ENCODE peak calls at places on chromosomes 6 and 20, in five cellular contexts. S, F, V, J and T are unnamed samples.
A peak's percentile ranks its signal among the peaks of the same experiment; 100 is the strongest.

GRCh38 chr6:116596815-116597214 is 19.5 kb upstream of the RSPH4A start:
- DNase-seq in S (peak; percentile 19), F (peak; percentile 59), V (peak; percentile 61), J (peak; percentile 22), T (peak; percentile 4)

GRCh38 chr20:41697861-41698559 is 79.8 kb upstream of the CHD6 start:
- DNase-seq in S (peak; percentile 56), F (peak; percentile 77), V (peak; percentile 57), J (peak; percentile 36), T (peak; percentile 70)

GRCh38 chr6:142797159-142797558 is 147.8 kb downstream of the HIVEP2 start:
- DNase-seq in S (no peak), F (no peak), V (no peak), J (no peak), T (no peak)

GRCh38 chr6:156634048-156634447 is 143.1 kb upstream of the ARID1B start:
- DNase-seq in S (no peak), F (no peak), V (no peak), J (no peak), T (no peak)

GRCh38 chr6:155107432-155108069 is 112.4 kb downstream of the TIAM2 start:
- DNase-seq in S (no peak), F (no peak), V (no peak), J (no peak), T (no peak)

GRCh38 chr6:170295519-170296422 is 4.9 kb upstream of the DLL1 start:
- DNase-seq in S (peak; percentile 68), F (peak; percentile 95), V (peak; percentile 95), J (peak; percentile 21), T (peak; percentile 48)

GRCh38 chr20:44409132-44409600 is 53.7 kb downstream of the HNF4A start:
- DNase-seq in S (no peak), F (no peak), V (no peak), J (no peak), T (no peak)

GRCh38 chr6:188821-189655 is 103.2 kb upstream of the DUSP22 start:
- DNase-seq in S (peak; percentile 84), F (peak; percentile 96), V (peak; percentile 93), J (peak; percentile 59), T (peak; percentile 66)

GRCh38 chr20:33945391-33946079 is 48.2 kb upstream of the RALY start:
- DNase-seq in S (no peak), F (no peak), V (no peak), J (no peak), T (no peak)

GRCh38 chr20:35171438-35171752 is 477 bp upstream of the PROCR start:
- DNase-seq in S (no peak), F (no peak), V (no peak), J (no peak), T (no peak)

GRCh38 chr20:33729101-33729500 is 2.7 kb upstream of the ZNF341 start:
- DNase-seq in S (no peak), F (no peak), V (no peak), J (no peak), T (no peak)

GRCh38 chr6:139296927-139297326 is 5.1 kb upstream of the TXLNB start:
- DNase-seq in S (no peak), F (no peak), V (no peak), J (no peak), T (no peak)

GRCh38 chr20:24916412-24916811 is 32.7 kb upstream of the CST7 start:
- DNase-seq in S (no peak), F (no peak), V (no peak), J (no peak), T (no peak)

GRCh38 chr6:112018619-112019416 is 35.1 kb upstream of the CCN6 start:
- DNase-seq in S (no peak), F (no peak), V (no peak), J (peak; percentile 63), T (no peak)

GRCh38 chr6:154932562-154933027 is 62.5 kb upstream of the TIAM2 start:
- DNase-seq in S (no peak), F (peak; percentile 73), V (no peak), J (no peak), T (peak; percentile 70)

GRCh38 chr6:8627085-8627861 is 191.9 kb upstream of the SLC35B3 start:
- DNase-seq in S (no peak), F (no peak), V (no peak), J (no peak), T (peak; percentile 9)

GRCh38 chr6:111788779-111789276 is 84.4 kb downstream of the FYN start:
- DNase-seq in S (peak; percentile 66), F (no peak), V (peak; percentile 54), J (no peak), T (no peak)

GRCh38 chr6:33278392-33278741 is 1.4 kb downstream of the B3GALT4 start:
- DNase-seq in S (no peak), F (no peak), V (no peak), J (no peak), T (no peak)

GRCh38 chr6:41071501-41071922 is 644 bp downstream of the OARD1 start:
- DNase-seq in S (no peak), F (no peak), V (no peak), J (peak; percentile 87), T (no peak)

GRCh38 chr6:37514840-37515239 is 15.1 kb upstream of the CCDC167 start:
- DNase-seq in S (no peak), F (no peak), V (no peak), J (no peak), T (no peak)

GRCh38 chr20:2713285-2713684 is 20.7 kb downstream of the EBF4 start:
- DNase-seq in S (peak; percentile 31), F (peak; percentile 66), V (no peak), J (no peak), T (peak; percentile 38)

GRCh38 chr6:158377866-158378265 is 65.6 kb downstream of the TULP4 start:
- DNase-seq in S (no peak), F (no peak), V (no peak), J (no peak), T (no peak)

GRCh38 chr20:44624743-44625271 is 26.7 kb downstream of the ADA start:
- DNase-seq in S (no peak), F (no peak), V (no peak), J (no peak), T (no peak)

GRCh38 chr20:52379723-52380336 is 188.3 kb upstream of the ZFP64 start:
- DNase-seq in S (peak; percentile 44), F (peak; percentile 65), V (peak; percentile 45), J (peak; percentile 52), T (peak; percentile 55)

GRCh38 chr6:42243046-42243445 is 25.4 kb upstream of the MRPS10 start:
- DNase-seq in S (no peak), F (no peak), V (no peak), J (peak; percentile 74), T (no peak)

GRCh38 chr6:35047265-35048011 is 93.7 kb downstream of the TCP11 start:
- DNase-seq in S (no peak), F (no peak), V (no peak), J (peak; percentile 64), T (peak; percentile 78)

GRCh38 chr6:1312444-1313363 is 806 bp downstream of the FOXQ1 start:
- DNase-seq in S (no peak), F (peak; percentile 71), V (peak; percentile 66), J (no peak), T (peak; percentile 29)

GRCh38 chr6:14921878-14922277 is 324.0 kb upstream of the JARID2 start:
- DNase-seq in S (no peak), F (no peak), V (no peak), J (no peak), T (no peak)

DNA sequence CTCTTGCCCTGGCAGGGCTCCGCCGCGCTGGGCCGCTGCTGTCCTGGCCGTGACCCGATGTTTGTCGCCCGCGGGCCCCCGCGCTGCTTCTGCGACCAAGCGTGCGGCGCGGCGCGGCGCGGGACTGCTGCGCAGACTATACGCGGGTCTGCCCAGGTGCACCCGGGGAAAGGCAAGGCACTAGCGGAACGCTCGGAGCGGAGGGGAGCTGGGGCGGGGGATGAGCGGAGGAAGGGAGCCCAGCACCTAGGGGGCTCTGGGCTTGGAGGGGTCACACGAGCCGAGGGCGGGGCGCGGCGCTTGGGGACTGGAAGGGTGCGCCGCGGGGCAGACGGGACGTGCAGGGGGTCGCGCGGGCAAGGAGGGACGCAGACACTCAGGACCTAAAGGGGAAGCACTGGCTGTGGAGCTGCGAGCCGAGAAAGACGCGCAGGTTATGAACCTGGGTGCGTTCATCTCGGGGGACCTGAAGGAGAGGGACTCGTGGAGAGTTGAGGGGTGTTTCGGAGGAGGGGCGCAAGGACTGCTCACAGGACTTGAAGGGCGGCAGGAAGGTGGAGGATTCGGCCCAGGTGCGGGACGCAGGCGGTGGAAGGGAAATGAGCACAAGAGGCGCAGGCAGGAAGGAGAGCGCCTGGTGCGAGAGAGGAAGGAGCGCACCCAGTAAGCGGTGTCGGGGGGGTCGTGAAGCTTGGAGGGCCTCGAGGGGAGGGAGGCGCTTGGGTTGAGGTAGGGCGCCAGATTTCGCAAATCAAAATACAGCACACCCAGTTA is 40.8 kb upstream of the ZNFX1 start:
- DNase-seq in S (no peak), F (peak; percentile 65), V (peak; percentile 57), J (no peak), T (no peak)
- TF ChIP-seq EZH2 in S (no peak), F (peak; percentile 73), V (peak; percentile 99), J (peak; percentile 99), T (peak; percentile 99)

GRCh38 chr6:168083142-168083885 is 4.3 kb upstream of the FRMD1 start:
- DNase-seq in S (no peak), F (no peak), V (no peak), J (no peak), T (no peak)
- TF ChIP-seq EZH2 in S (no peak), F (no peak), V (no peak), J (no peak), T (no peak)

GRCh38 chr6:28634406-28634757 is 108.7 kb downstream of the GPX5 start:
- DNase-seq in S (no peak), F (no peak), V (no peak), J (no peak), T (no peak)

GRCh38 chr6:28635547-28636158 is 110.0 kb downstream of the GPX5 start:
- DNase-seq in S (no peak), F (peak; percentile 60), V (peak; percentile 55), J (no peak), T (no peak)

GRCh38 chr6:28632326-28632851 is 106.7 kb downstream of the GPX5 start:
- DNase-seq in S (no peak), F (no peak), V (no peak), J (no peak), T (no peak)

GRCh38 chr6:28633445-28634215 is 107.9 kb downstream of the GPX5 start:
- DNase-seq in S (no peak), F (peak; percentile 88), V (peak; percentile 49), J (no peak), T (no peak)

DNA sequence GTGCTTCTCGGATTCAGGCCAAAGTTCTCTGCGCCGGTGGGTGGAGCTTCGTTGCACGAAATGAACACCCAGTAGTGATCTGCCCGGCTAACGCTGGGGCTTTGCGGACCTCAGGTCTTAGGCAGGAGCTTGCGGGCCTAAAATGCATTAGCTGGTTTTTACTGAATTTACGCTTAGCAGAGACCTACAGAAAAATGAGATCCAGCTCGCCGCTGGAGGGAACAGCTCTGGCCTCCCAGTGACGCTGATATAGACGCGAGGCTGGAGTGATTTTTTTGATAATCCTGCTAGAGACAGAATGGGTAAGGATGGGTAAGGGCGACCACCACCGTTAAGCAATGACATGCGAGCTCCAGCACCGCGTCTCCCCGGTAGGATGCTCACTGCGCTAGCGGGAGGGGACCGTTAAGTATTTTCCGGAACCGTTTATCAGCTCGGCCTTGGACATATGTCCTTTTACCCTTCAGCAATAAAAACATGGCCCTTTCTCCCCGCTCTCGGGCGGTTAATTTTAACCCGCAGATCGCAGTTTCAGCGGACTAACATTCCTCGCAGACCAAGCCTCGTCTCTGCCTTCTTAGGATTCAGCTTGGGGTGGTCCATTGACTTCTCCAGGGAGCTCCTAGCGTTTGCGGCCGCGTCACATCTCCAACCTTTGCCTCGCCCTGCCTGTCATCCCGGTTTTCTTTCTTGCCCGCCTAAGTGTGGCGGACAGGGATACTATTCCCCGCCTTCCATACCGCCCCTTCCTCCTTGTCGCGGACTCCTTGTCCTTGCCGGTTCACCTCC is 109.3 kb downstream of the GPX5 start:
- DNase-seq in S (no peak), F (peak; percentile 79), V (peak; percentile 79), J (no peak), T (peak; percentile 47)
- TF ChIP-seq EZH2 in S (no peak), F (no peak), V (peak; percentile 62), J (no peak), T (no peak)

GRCh38 chr20:51091564-51092195 is 68.8 kb upstream of the KCNG1 start:
- DNase-seq in S (no peak), F (peak; percentile 37), V (peak; percentile 21), J (no peak), T (no peak)
- TF ChIP-seq EZH2 in S (no peak), F (no peak), V (no peak), J (no peak), T (no peak)